ENCODE peak calls at places on chromosomes 4 and X, in ten cellular contexts. One of them, this sample, is unnamed.

GRCh38 chr4:8395504-8395903 is 45.0 kb downstream of the ACOX3 start:
- DNase-seq in tibial nerve: no peak
- DNase-seq in prostate gland: no peak
- DNase-seq in right lobe of liver: no peak
- DNase-seq in vagina: no peak
- DNase-seq in A549: no peak
- DNase-seq in IMR-90: no peak
- DNase-seq in breast epithelium: no peak
- DNase-seq in heart left ventricle: no peak
- DNase-seq in body of pancreas: no peak
- DNase-seq in this sample: no peak

GRCh38 chr4:107619731-107620130 is 100.3 kb downstream of the PAPSS1 start:
- DNase-seq in tibial nerve: no peak
- DNase-seq in prostate gland: no peak
- DNase-seq in right lobe of liver: no peak
- DNase-seq in vagina: no peak
- DNase-seq in A549: no peak
- DNase-seq in IMR-90: no peak
- DNase-seq in breast epithelium: no peak
- DNase-seq in heart left ventricle: no peak
- DNase-seq in body of pancreas: no peak
- DNase-seq in this sample: no peak

GRCh38 chrX:13396887-13397286 is 77.0 kb upstream of the ATXN3L start:
- DNase-seq in tibial nerve: no peak
- DNase-seq in prostate gland: no peak
- DNase-seq in right lobe of liver: no peak
- DNase-seq in vagina: no peak
- DNase-seq in A549: no peak
- DNase-seq in IMR-90: peak; percentile 74
- DNase-seq in breast epithelium: no peak
- DNase-seq in heart left ventricle: no peak
- DNase-seq in body of pancreas: no peak
- DNase-seq in this sample: no peak

GRCh38 chrX:49155243-49155899 is 7.2 kb upstream of the MAGIX start:
- DNase-seq in tibial nerve: no peak
- DNase-seq in prostate gland: peak; percentile 36
- DNase-seq in right lobe of liver: no peak
- DNase-seq in vagina: no peak
- DNase-seq in A549: peak; percentile 60
- DNase-seq in IMR-90: peak; percentile 58
- DNase-seq in breast epithelium: no peak
- DNase-seq in heart left ventricle: no peak
- DNase-seq in body of pancreas: peak; percentile 57
- DNase-seq in this sample: no peak

GRCh38 chr4:125115476-125115875 is 199.3 kb upstream of the FAT4 start:
- DNase-seq in tibial nerve: no peak
- DNase-seq in prostate gland: no peak
- DNase-seq in right lobe of liver: no peak
- DNase-seq in vagina: no peak
- DNase-seq in A549: no peak
- DNase-seq in IMR-90: peak; percentile 41
- DNase-seq in breast epithelium: no peak
- DNase-seq in heart left ventricle: no peak
- DNase-seq in body of pancreas: no peak
- DNase-seq in this sample: no peak

GRCh38 chr4:72326692-72327632 is 242.1 kb downstream of the ADAMTS3 start:
- DNase-seq in tibial nerve: no peak
- DNase-seq in prostate gland: no peak
- DNase-seq in right lobe of liver: no peak
- DNase-seq in vagina: no peak
- DNase-seq in A549: peak; percentile 2
- DNase-seq in IMR-90: peak; percentile 42
- DNase-seq in breast epithelium: no peak
- DNase-seq in heart left ventricle: no peak
- DNase-seq in body of pancreas: no peak
- DNase-seq in this sample: peak; percentile 15

GRCh38 chr4:54400802-54401201 is 171.7 kb downstream of the PDGFRA start:
- DNase-seq in tibial nerve: no peak
- DNase-seq in prostate gland: no peak
- DNase-seq in right lobe of liver: no peak
- DNase-seq in vagina: no peak
- DNase-seq in A549: no peak
- DNase-seq in IMR-90: peak; percentile 80
- DNase-seq in breast epithelium: no peak
- DNase-seq in heart left ventricle: no peak
- DNase-seq in body of pancreas: no peak
- DNase-seq in this sample: no peak

GRCh38 chr4:73998040-73999011 is at the start of gene CXCL5:
- DNase-seq in tibial nerve: no peak
- DNase-seq in prostate gland: no peak
- DNase-seq in right lobe of liver: peak; percentile 51
- DNase-seq in vagina: no peak
- DNase-seq in A549: peak; percentile 47
- DNase-seq in IMR-90: peak; percentile 39
- DNase-seq in breast epithelium: no peak
- DNase-seq in heart left ventricle: peak; percentile 67
- DNase-seq in body of pancreas: peak; percentile 37
- DNase-seq in this sample: no peak

DNA sequence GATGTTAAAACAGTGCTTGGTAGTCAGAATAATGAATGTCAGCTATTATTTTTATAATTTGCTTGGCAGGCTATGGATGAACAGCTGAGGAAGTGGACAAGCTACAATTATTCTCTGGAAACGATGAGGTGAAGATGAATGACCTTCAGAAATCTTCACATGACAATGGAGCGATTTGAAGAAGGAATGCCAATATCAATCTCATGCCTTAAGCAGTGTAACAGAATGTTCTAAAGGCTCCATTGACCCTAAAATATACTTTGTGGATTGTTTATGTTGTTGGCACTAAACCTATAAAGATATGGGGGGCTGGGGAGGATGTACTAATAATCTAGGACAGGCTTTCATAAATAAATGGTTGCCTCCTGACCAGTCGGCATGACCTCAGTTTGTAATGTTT is 36.2 kb downstream of the COL25A1 start:
- DNase-seq in tibial nerve: no peak
- DNase-seq in prostate gland: no peak
- DNase-seq in right lobe of liver: no peak
- DNase-seq in vagina: no peak
- DNase-seq in A549: no peak
- DNase-seq in IMR-90: no peak
- DNase-seq in breast epithelium: no peak
- DNase-seq in heart left ventricle: no peak
- DNase-seq in body of pancreas: no peak
- DNase-seq in this sample: no peak
- H3K4me1 ChIP-seq in tibial nerve: no peaks in the 10 kb centered on the region
- H3K4me1 ChIP-seq in prostate gland: no peaks in the 10 kb centered on the region
- H3K4me1 ChIP-seq in right lobe of liver: no peaks in the 10 kb centered on the region
- H3K4me1 ChIP-seq in vagina: no peaks in the 10 kb centered on the region
- H3K4me1 ChIP-seq in A549: no peaks in the 10 kb centered on the region
- H3K4me1 ChIP-seq in IMR-90: no peaks in the 10 kb centered on the region
- H3K4me1 ChIP-seq in breast epithelium: no peaks in the 10 kb centered on the region
- H3K4me1 ChIP-seq in heart left ventricle: no peaks in the 10 kb centered on the region
- H3K4me1 ChIP-seq in body of pancreas: no peaks in the 10 kb centered on the region
- H3K4me1 ChIP-seq in this sample: no peaks in the 10 kb centered on the region

DNA sequence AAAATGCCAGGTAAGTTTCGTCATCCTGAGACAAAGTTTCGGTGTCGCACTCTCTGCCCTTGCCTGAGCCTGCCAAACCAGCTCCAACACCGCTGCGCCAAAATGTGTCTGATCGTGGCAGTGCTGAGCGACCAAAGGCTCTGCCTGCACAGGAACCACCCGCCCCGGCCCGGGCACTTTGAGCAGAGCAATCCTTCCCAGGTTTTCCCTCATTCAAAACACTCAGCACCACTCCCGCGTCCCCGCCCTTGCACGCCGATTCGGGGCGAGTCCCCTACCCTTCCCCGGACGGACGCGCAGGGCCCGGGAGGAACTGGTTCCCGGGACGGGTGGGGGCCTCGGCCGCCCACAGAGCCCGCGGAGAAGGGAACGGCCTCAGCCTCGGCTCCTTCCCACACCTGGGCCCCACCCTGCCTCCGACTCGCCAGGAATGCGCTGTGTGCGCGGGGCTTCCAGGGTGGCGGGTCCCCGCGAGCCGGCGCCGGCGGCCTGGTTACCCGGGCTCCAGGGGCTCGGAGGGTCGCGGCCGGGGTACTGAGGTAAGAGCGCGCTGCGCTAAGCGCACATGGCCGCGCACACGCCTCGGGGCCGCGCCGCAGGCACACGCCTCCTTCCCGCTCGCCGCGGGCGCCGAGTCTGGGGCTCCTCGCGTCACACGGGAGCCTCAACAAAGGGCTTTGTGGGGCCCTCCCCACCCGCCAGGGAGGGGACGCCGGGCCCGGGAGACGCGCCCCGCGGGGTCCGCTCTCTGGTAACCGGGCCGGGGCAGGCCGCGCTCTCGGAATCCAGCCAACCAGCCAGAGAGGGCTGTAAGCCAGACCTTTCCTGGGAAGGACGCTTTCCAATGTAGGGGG is at the start of gene C4orf36:
- DNase-seq in tibial nerve: peak; percentile 53
- DNase-seq in prostate gland: peak; percentile 90
- DNase-seq in right lobe of liver: peak; percentile 90
- DNase-seq in vagina: no peak
- DNase-seq in A549: peak; percentile 38
- DNase-seq in IMR-90: peak; percentile 18
- DNase-seq in breast epithelium: peak; percentile 86
- DNase-seq in heart left ventricle: peak; percentile 68
- DNase-seq in body of pancreas: peak; percentile 90
- DNase-seq in this sample: peak; percentile 67
- TF ChIP-seq POLR2A in tibial nerve: no peak
- TF ChIP-seq POLR2A in prostate gland: peak; percentile 52
- TF ChIP-seq POLR2A in right lobe of liver: peak; percentile 35
- TF ChIP-seq POLR2A in vagina: no peak
- TF ChIP-seq POLR2A in A549: peak; percentile 30
- TF ChIP-seq POLR2A in IMR-90: no peak
- TF ChIP-seq POLR2A in breast epithelium: peak; percentile 36
- TF ChIP-seq POLR2A in heart left ventricle: no peak
- TF ChIP-seq POLR2A in body of pancreas: peak; percentile 72
- TF ChIP-seq POLR2A in this sample: no peak

GRCh38 chr4:792729-793108 is 33.2 kb downstream of the CPLX1 start:
- DNase-seq in tibial nerve: no peak
- DNase-seq in prostate gland: no peak
- DNase-seq in right lobe of liver: no peak
- DNase-seq in vagina: no peak
- DNase-seq in A549: no peak
- DNase-seq in IMR-90: no peak
- DNase-seq in breast epithelium: no peak
- DNase-seq in heart left ventricle: no peak
- DNase-seq in body of pancreas: no peak
- DNase-seq in this sample: no peak

GRCh38 chr4:790466-790820 is 35.5 kb downstream of the CPLX1 start:
- DNase-seq in tibial nerve: no peak
- DNase-seq in prostate gland: no peak
- DNase-seq in right lobe of liver: no peak
- DNase-seq in vagina: no peak
- DNase-seq in A549: no peak
- DNase-seq in IMR-90: no peak
- DNase-seq in breast epithelium: no peak
- DNase-seq in heart left ventricle: no peak
- DNase-seq in body of pancreas: no peak
- DNase-seq in this sample: no peak

GRCh38 chr4:791201-791865 is 34.6 kb downstream of the CPLX1 start:
- DNase-seq in tibial nerve: no peak
- DNase-seq in prostate gland: no peak
- DNase-seq in right lobe of liver: no peak
- DNase-seq in vagina: no peak
- DNase-seq in A549: no peak
- DNase-seq in IMR-90: no peak
- DNase-seq in breast epithelium: no peak
- DNase-seq in heart left ventricle: no peak
- DNase-seq in body of pancreas: no peak
- DNase-seq in this sample: no peak

GRCh38 chr4:793109-793861 is 32.6 kb downstream of the CPLX1 start:
- DNase-seq in tibial nerve: no peak
- DNase-seq in prostate gland: no peak
- DNase-seq in right lobe of liver: no peak
- DNase-seq in vagina: no peak
- DNase-seq in A549: no peak
- DNase-seq in IMR-90: no peak
- DNase-seq in breast epithelium: no peak
- DNase-seq in heart left ventricle: no peak
- DNase-seq in body of pancreas: no peak
- DNase-seq in this sample: no peak

DNA sequence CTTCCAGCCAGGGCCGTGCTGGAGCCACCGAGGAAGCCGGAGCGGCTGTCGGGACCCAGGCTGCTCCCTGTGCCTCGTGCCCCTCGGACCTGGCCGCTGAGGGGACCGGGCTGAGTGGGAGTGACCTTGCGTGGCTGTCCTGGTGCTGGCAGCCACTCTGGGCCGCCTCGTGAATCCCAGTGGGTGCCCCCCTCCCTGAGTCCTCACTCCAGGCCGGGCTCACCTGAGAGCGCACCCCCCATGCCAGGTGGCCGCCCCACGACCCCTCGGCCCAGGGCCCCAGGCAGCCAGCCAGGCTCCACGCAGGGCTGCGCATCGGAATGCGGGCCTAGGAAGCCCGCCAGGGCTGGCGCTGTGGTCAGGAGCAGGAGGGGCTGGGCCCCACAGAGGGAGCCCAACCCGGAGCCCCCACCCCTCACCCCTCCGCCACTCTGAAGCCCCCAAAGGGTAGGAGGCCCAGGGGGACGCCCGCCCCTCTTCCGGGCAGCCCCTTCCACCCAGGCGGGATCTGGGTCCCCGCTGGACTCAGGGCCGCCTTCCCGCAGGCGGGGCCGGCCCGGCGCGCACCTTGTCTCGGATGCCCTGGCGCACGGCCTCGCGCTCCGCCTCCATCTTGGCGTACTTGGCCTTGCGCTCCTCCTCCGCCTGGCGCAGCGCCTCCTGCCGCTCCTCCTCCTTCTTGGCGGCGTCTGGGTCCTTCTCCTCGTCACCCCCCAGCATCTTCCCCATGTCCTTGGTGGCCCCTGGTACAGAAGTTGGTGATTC is 33.9 kb downstream of the CPLX1 start:
- DNase-seq in tibial nerve: no peak
- DNase-seq in prostate gland: peak; percentile 63
- DNase-seq in right lobe of liver: no peak
- DNase-seq in vagina: no peak
- DNase-seq in A549: no peak
- DNase-seq in IMR-90: no peak
- DNase-seq in breast epithelium: peak; percentile 83
- DNase-seq in heart left ventricle: no peak
- DNase-seq in body of pancreas: peak; percentile 40
- DNase-seq in this sample: no peak
- H3K4me3 ChIP-seq in tibial nerve: peak overlapping the region; percentile 5
- H3K4me3 ChIP-seq in prostate gland: peak overlapping the region; percentile 24
- H3K4me3 ChIP-seq in right lobe of liver: no peak overlapping the region
- H3K4me3 ChIP-seq in vagina: peak overlapping the region; percentile 22
- H3K4me3 ChIP-seq in A549: no peak overlapping the region
- H3K4me3 ChIP-seq in IMR-90: no peak overlapping the region
- H3K4me3 ChIP-seq in breast epithelium: peak overlapping the region; percentile 78
- H3K4me3 ChIP-seq in heart left ventricle: peak overlapping the region; percentile 31
- H3K4me3 ChIP-seq in body of pancreas: no peak overlapping the region
- H3K4me3 ChIP-seq in this sample: no peak overlapping the region

GRCh38 chr4:141406237-141406636 is 185.5 kb downstream of the ZNF330 start:
- DNase-seq in tibial nerve: no peak
- DNase-seq in prostate gland: no peak
- DNase-seq in right lobe of liver: no peak
- DNase-seq in vagina: no peak
- DNase-seq in A549: no peak
- DNase-seq in IMR-90: no peak
- DNase-seq in breast epithelium: no peak
- DNase-seq in heart left ventricle: no peak
- DNase-seq in body of pancreas: no peak
- DNase-seq in this sample: peak; percentile 24

GRCh38 chr4:141413366-141413765 is 192.7 kb downstream of the ZNF330 start:
- DNase-seq in tibial nerve: no peak
- DNase-seq in prostate gland: no peak
- DNase-seq in right lobe of liver: no peak
- DNase-seq in vagina: no peak
- DNase-seq in A549: no peak
- DNase-seq in IMR-90: no peak
- DNase-seq in breast epithelium: no peak
- DNase-seq in heart left ventricle: no peak
- DNase-seq in body of pancreas: no peak
- DNase-seq in this sample: no peak

GRCh38 chr4:141411936-141412335 is 191.2 kb downstream of the ZNF330 start:
- DNase-seq in tibial nerve: no peak
- DNase-seq in prostate gland: no peak
- DNase-seq in right lobe of liver: no peak
- DNase-seq in vagina: no peak
- DNase-seq in A549: no peak
- DNase-seq in IMR-90: no peak
- DNase-seq in breast epithelium: no peak
- DNase-seq in heart left ventricle: no peak
- DNase-seq in body of pancreas: no peak
- DNase-seq in this sample: no peak

GRCh38 chr4:141410839-141411238 is 190.1 kb downstream of the ZNF330 start:
- DNase-seq in tibial nerve: no peak
- DNase-seq in prostate gland: no peak
- DNase-seq in right lobe of liver: no peak
- DNase-seq in vagina: no peak
- DNase-seq in A549: no peak
- DNase-seq in IMR-90: peak; percentile 59
- DNase-seq in breast epithelium: no peak
- DNase-seq in heart left ventricle: no peak
- DNase-seq in body of pancreas: no peak
- DNase-seq in this sample: no peak

DNA sequence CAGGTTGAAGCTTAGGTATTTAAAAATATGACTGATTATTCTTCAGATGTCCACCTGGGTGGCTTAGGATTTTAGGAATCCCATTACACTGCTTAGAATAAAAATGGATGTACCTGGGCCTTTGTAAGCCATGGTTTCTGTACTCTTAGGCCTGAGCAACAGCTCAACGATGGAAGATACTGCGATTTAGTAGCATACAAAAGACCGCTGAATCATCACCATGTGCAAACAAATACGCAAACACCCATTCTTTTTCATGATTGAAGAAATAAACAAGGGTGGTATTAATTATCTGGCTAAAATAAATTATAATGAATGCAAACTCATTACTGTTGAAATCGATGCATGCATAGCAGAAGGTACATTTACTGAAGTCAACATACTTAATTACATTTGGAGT is 188.9 kb downstream of the ZNF330 start:
- DNase-seq in tibial nerve: no peak
- DNase-seq in prostate gland: no peak
- DNase-seq in right lobe of liver: no peak
- DNase-seq in vagina: no peak
- DNase-seq in A549: no peak
- DNase-seq in IMR-90: no peak
- DNase-seq in breast epithelium: no peak
- DNase-seq in heart left ventricle: no peak
- DNase-seq in body of pancreas: no peak
- DNase-seq in this sample: no peak
- H3K4me1 ChIP-seq in tibial nerve: no peaks in the 10 kb centered on the region
- H3K4me1 ChIP-seq in prostate gland: no peaks in the 10 kb centered on the region
- H3K4me1 ChIP-seq in right lobe of liver: no peaks in the 10 kb centered on the region
- H3K4me1 ChIP-seq in vagina: no peaks in the 10 kb centered on the region
- H3K4me1 ChIP-seq in A549: no peaks in the 10 kb centered on the region
- H3K4me1 ChIP-seq in IMR-90: no peaks in the 10 kb centered on the region
- H3K4me1 ChIP-seq in breast epithelium: no peaks in the 10 kb centered on the region
- H3K4me1 ChIP-seq in heart left ventricle: no peaks in the 10 kb centered on the region
- H3K4me1 ChIP-seq in body of pancreas: no peaks in the 10 kb centered on the region
- H3K4me1 ChIP-seq in this sample: no peaks in the 10 kb centered on the region

This sample was measured in adrenal gland.